ENCODE peak calls at places on chromosomes 13 and 19, in five cellular contexts. J is posterior vena cava; A is stimulated activated CD4-positive, alpha-beta T cell treated with anti-CD3 and anti-CD28 coated beads, Interleukin-2, amount 100 ng/mL, for 24 hours; U is stimulated activated CD8-positive, alpha-beta memory T cell treated with anti-CD3 and anti-CD28 coated beads, Interleukin-7, amount 100 ng/mL, for 24 hours; P is tibial nerve. R is an unnamed sample.

GRCh38 chr19:42628411-42629135 is 33.8 kb upstream of the CEACAM8 start:
- DNase-seq in U (no peak), J (no peak), P (no peak), A (no peak), R (no peak)

GRCh38 chr13:80359459-80360297 is 18.8 kb upstream of the SPRY2 start:
- DNase-seq in A (no peak), P (no peak), J (no peak), U (no peak), R (no peak)

GRCh38 chr19:45158503-45159026 is 2.2 kb downstream of the NKPD1 start:
- DNase-seq in U (no peak), P (no peak), A (no peak), J (no peak), R (no peak)

GRCh38 chr13:113158946-113159345 is 498 bp downstream of the PROZ start:
- DNase-seq in P (no peak), A (no peak), J (no peak), U (no peak), R (no peak)

GRCh38 chr13:37484056-37484455 is 114.5 kb downstream of the POSTN start:
- DNase-seq in J (no peak), U (no peak), P (no peak), A (no peak), R (no peak)

GRCh38 chr13:114101831-114102520 is 30.4 kb downstream of the RASA3 start:
- DNase-seq in P (peak), J (peak), U (no peak), A (no peak), R (peak)

GRCh38 chr13:72204291-72204690 is 337.3 kb upstream of the DACH1 start:
- DNase-seq in A (no peak), P (no peak), U (no peak), J (no peak), R (no peak)

GRCh38 chr19:45443462-45444317 is 20.0 kb upstream of the ERCC1 start:
- DNase-seq in U (no peak), P (peak), A (peak), J (peak), R (peak)

GRCh38 chr13:30429721-30430694 is 7.7 kb downstream of the UBE2L5 start:
- DNase-seq in A (peak), P (no peak), J (no peak), U (no peak), R (no peak)

GRCh38 chr19:55373993-55374757 is 2.5 kb upstream of the TMEM190 start:
- DNase-seq in P (no peak), J (no peak), A (no peak), U (no peak), R (no peak)

GRCh38 chr13:94178625-94179244 is 300.7 kb downstream of the DCT start:
- DNase-seq in U (no peak), A (no peak), P (no peak), J (no peak), R (no peak)

GRCh38 chr13:78160793-78161192 is 242.2 kb upstream of the EDNRB start:
- DNase-seq in P (no peak), A (no peak), J (no peak), U (no peak), R (no peak)

GRCh38 chr13:99335603-99336002 is 28.4 kb upstream of the GPR183 start:
- DNase-seq in J (no peak), U (no peak), P (no peak), A (no peak), R (no peak)

GRCh38 chr13:39036212-39036611 is 1.7 kb downstream of the PROSER1 start:
- DNase-seq in J (no peak), U (no peak), A (no peak), P (no peak), R (no peak)

GRCh38 chr19:51081476-51081875 is 1.2 kb downstream of the KLK14 start:
- DNase-seq in J (peak), A (no peak), U (no peak), P (no peak), R (no peak)

R was measured in breast epithelium.